ENCODE peak calls at places on chromosomes 5 and 9, in six cellular contexts. B, J, K, C, R and F are unnamed samples.
A peak's percentile ranks its signal among the peaks of the same experiment; 100 is the strongest.

GRCh38 chr9:7178729-7179128 is 421.0 kb downstream of the KDM4C start:
- DNase-seq in B (no peak), J (no peak), K (no peak), C (no peak), R (no peak), F (no peak)

GRCh38 chr5:112886975-112887374 is 25.9 kb downstream of the SRP19 start:
- DNase-seq in B (no peak), J (no peak), K (no peak), C (no peak), R (no peak), F (no peak)

GRCh38 chr9:79731483-79731882 is 159.7 kb downstream of the TLE4 start:
- DNase-seq in B (peak; percentile 1), J (no peak), K (no peak), C (no peak), R (no peak), F (no peak)

GRCh38 chr9:35179347-35180271 is 17.8 kb downstream of the UNC13B start:
- DNase-seq in B (no peak), J (no peak), K (no peak), C (no peak), R (peak; percentile 4), F (no peak)

GRCh38 chr5:14399054-14399657 is 182.4 kb upstream of the OTULINL start:
- DNase-seq in B (no peak), J (peak; percentile 72), K (no peak), C (peak; percentile 21), R (peak; percentile 81), F (no peak)

GRCh38 chr5:32630867-32631491 is 45.6 kb downstream of the SUB1 start:
- DNase-seq in B (no peak), J (no peak), K (no peak), C (no peak), R (no peak), F (no peak)

GRCh38 chr5:137182576-137182975 is 316.6 kb downstream of the SPOCK1 start:
- DNase-seq in B (no peak), J (no peak), K (no peak), C (no peak), R (no peak), F (no peak)

GRCh38 chr5:160209917-160210316 is 19.4 kb upstream of the FABP6 start:
- DNase-seq in B (no peak), J (no peak), K (no peak), C (no peak), R (no peak), F (peak; percentile 50)

GRCh38 chr5:53667621-53668020 is 107.2 kb downstream of the NDUFS4 start:
- DNase-seq in B (no peak), J (no peak), K (no peak), C (no peak), R (no peak), F (no peak)

GRCh38 chr5:88380332-88380731 is 111.7 kb upstream of the TMEM161B start:
- DNase-seq in B (no peak), J (no peak), K (no peak), C (no peak), R (no peak), F (no peak)

GRCh38 chr5:141815051-141815795 is 63.0 kb downstream of the PCDH1 start:
- DNase-seq in B (no peak), J (no peak), K (no peak), C (no peak), R (no peak), F (no peak)

GRCh38 chr5:169970911-169971436 is 9.3 kb downstream of the INSYN2B start:
- DNase-seq in B (peak; percentile 83), J (no peak), K (no peak), C (no peak), R (peak; percentile 77), F (peak; percentile 76)

GRCh38 chr5:169083394-169084018 is 217.4 kb downstream of the SLIT3 start:
- DNase-seq in B (no peak), J (peak; percentile 8), K (no peak), C (no peak), R (no peak), F (no peak)

GRCh38 chr9:89309608-89310485 is 1.1 kb upstream of the CKS2 start:
- DNase-seq in B (no peak), J (peak; percentile 20), K (no peak), C (peak; percentile 41), R (no peak), F (peak; percentile 63)

DNA sequence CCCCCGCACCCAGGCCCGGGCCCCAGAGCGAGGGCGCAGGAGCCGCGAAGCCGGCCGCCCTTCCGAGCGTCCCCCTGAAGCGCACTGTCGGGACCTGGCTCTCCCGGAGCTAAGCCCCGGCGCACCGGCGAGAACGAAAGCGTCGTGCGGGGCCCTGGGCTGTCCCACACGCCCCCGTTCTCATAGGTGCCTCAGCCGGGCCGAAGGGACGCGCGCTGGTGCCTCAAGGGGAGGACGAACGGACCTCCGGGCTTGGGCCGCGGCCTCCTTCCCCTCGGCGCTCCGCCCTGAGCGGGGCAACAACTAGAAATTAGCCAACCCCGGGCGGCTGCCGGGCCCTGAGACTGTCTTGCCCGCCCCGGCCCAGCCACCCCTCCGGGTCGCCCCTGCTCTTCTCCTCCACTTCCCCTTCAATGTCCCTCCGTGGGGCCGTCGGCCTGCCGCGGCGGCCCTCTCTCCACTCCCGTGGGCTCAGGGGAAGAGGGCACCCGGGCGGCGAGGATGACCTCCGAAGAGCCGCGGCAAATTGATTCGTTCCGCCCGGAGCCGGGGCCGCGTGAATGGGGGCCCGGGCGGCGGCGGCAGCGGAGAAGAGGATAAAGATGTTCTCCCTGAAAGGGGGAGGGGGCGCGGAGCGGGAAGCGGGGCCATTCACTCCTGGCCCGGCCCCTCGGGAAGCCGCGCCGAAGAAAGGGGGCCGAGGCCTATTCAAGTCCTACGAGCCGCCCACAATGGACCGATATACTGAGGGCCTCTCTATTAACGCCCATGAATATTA is 3.5 kb upstream of the PRDM12 start:
- DNase-seq in B (no peak), J (peak; percentile 87), K (peak; percentile 75), C (no peak), R (no peak), F (no peak)
- H3K4me1 ChIP-seq in B (no peaks in the 10 kb centered on the region), J (peaks cover 20% of the 10 kb centered on the region), K (peaks cover 4% of the 10 kb centered on the region), C (no peaks in the 10 kb centered on the region), R (no peaks in the 10 kb centered on the region), F (no peaks in the 10 kb centered on the region)

DNA sequence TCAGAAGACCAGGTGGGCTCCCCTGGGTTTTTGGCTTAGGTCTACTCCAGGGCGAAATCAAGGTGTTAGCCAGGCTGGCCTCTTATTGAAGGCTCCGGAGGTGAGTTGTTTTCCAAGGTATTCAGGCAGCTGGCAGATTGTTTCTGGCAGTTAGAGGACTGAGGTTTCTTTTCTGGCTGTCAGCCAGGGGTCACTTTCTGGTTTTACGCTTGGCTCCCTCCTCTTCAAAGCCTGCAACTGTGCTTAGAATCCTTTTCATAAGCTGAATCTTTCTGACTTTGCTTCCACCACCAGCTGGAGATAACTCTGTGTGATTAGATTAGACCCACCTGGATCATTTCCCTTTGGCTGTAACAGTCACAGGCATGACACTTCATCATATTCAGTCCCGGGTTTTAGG is 24.6 kb downstream of the RFK start:
- DNase-seq in B (no peak), J (peak; percentile 5), K (no peak), C (no peak), R (peak; percentile 60), F (peak; percentile 88)
- H3K4me2 ChIP-seq in B (no peak overlapping the region), J (no peak overlapping the region), K (no peak overlapping the region), C (peak overlapping the region; percentile 48), R (no peak overlapping the region), F (peak overlapping the region; percentile 60)

DNA sequence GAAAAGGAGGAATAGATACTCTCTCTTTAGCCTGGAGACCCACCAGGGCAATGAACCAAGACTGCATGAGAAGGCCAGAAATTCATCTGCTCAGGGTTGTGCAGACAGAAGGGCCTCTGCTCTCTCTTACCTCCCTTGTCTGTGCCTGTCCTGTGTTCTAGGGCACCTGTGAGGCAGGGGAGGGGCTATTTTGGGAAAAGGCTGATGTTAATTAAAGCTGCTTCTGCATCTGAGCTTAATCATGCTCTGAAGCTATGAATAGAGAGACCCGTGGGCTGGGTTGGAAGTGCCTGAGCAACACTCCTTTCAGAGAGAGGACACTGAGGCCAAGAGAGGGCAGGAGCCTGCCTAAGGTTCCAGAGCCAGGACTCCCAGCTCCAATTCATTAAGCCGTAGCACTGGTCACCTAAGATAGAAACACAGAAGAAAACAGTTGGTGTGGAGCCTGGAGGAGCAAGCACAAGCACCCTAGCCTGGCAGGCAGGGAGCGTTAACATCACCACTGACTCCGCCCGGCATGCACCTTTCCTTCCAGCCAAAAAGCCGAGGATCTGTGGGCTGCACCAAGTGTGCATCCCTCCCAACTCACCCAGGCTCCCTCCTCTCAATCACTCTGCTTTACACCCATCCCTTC is 31.4 kb upstream of the STING1 start:
- DNase-seq in B (no peak), J (no peak), K (no peak), C (no peak), R (no peak), F (no peak)
- H2AFZ ChIP-seq in B (no peak overlapping the region), J (no peak overlapping the region), K (no peak overlapping the region), C (no peak overlapping the region), R (no peak overlapping the region), F (no peak overlapping the region)

GRCh38 chr5:81424728-81425127 is 30.8 kb upstream of the ACOT12 start:
- DNase-seq in B (no peak), J (no peak), K (no peak), C (no peak), R (peak; percentile 62), F (no peak)
- H3K4me1 ChIP-seq in B (peaks cover 12% of the 10 kb centered on the region), J (peaks cover 11% of the 10 kb centered on the region), K (no peaks in the 10 kb centered on the region), C (no peaks in the 10 kb centered on the region), R (peaks cover 28% of the 10 kb centered on the region), F (peaks cover 44% of the 10 kb centered on the region)

DNA sequence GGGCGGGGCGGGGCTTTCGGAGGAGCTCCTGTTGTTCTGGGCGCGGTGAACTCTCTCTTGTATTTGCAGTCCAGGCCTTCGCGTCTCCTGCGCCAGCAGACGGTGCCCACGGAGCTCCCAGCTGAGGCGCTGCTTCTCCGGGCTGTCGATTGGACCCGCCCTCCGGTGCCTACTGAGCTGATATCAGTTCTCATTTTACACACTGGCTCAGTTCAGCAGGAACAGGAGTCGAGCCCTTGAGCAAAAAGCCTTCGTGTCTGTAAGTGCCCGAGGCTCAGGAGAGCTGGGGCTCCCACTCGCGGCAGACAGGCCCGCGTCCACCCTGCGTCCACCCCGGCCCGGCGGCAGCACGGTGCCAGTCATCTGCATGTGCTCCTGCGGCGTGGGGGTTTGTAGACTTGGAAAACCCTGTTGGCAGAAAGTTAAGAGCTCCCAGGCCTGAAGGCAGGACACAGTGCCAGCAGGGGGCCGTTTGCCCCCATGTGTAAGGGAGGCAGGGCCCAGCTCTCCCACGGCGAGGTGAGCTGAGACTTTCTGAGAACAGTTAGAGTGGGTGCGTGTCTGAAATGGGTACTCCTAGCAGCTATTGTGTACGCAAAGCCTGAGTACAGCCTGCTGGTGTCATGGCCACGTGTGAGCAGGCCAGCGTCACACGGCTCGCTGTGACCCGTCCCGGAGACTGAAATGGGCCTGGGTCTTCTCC is 231.5 kb downstream of the FANCC start:
- DNase-seq in B (no peak), J (no peak), K (no peak), C (no peak), R (no peak), F (no peak)
- H3K4me2 ChIP-seq in B (no peak overlapping the region), J (no peak overlapping the region), K (no peak overlapping the region), C (no peak overlapping the region), R (no peak overlapping the region), F (no peak overlapping the region)